ENCODE peak calls at places on chromosome 18, in nine cellular contexts. Z, V, F, W, Q, J, L, N and H are unnamed samples.
A peak's percentile ranks its signal among the peaks of the same experiment; 100 is the strongest.

GRCh38 chr18:47601608-47602272 is 328.7 kb downstream of the SMAD2 start:
- DNase-seq in N (no peak), Z (no peak), W (peak; percentile 36), V (no peak), Q (no peak), J (no peak), F (no peak), L (no peak), H (no peak)

GRCh38 chr18:61448316-61448715 is 115.1 kb downstream of the CDH20 start:
- DNase-seq in J (no peak), N (no peak), F (no peak), Q (no peak), L (no peak), W (no peak), Z (no peak), V (peak; percentile 34), H (no peak)

GRCh38 chr18:68694316-68694715 is 20.6 kb downstream of the TMX3 start:
- DNase-seq in J (no peak), N (no peak), W (no peak), F (no peak), V (no peak), Z (no peak), Q (no peak), L (no peak), H (peak; percentile 54)

GRCh38 chr18:64271264-64271663 is 122.4 kb upstream of the LINC00305 start:
- DNase-seq in W (no peak), L (no peak), V (no peak), N (no peak), Z (no peak), Q (no peak), F (no peak), J (no peak), H (no peak)

GRCh38 chr18:13374468-13375301 is 156.1 kb downstream of the LDLRAD4 start:
- DNase-seq in J (no peak), N (no peak), F (no peak), W (no peak), L (no peak), Q (no peak), V (no peak), Z (no peak), H (no peak)

GRCh38 chr18:78154444-78154843 is 825.2 kb upstream of the SALL3 start:
- DNase-seq in F (no peak), W (no peak), J (no peak), Z (no peak), V (no peak), N (no peak), L (no peak), Q (no peak), H (no peak)

GRCh38 chr18:27954226-27954625 is 222.7 kb downstream of the CDH2 start:
- DNase-seq in Q (no peak), F (no peak), L (peak; percentile 76), Z (peak; percentile 13), W (peak; percentile 22), V (no peak), J (no peak), N (no peak), H (no peak)

GRCh38 chr18:9574473-9575115 is 39.8 kb downstream of the PPP4R1 start:
- DNase-seq in V (no peak), Q (no peak), L (no peak), J (no peak), W (no peak), Z (no peak), N (no peak), F (no peak), H (no peak)

GRCh38 chr18:22166070-22166972 is 3.1 kb upstream of the GATA6 start:
- DNase-seq in W (peak; percentile 57), F (no peak), Z (no peak), J (no peak), Q (no peak), V (no peak), L (no peak), N (peak; percentile 84), H (peak; percentile 90)

GRCh38 chr18:51195086-51195601 is 2.3 kb downstream of the MEX3C start:
- DNase-seq in W (peak; percentile 8), L (peak; percentile 17), F (no peak), Z (no peak), Q (no peak), J (no peak), N (no peak), V (no peak), H (no peak)

GRCh38 chr18:12908706-12909105 is 24.7 kb upstream of the PTPN2 start:
- DNase-seq in Q (no peak), N (no peak), W (no peak), J (no peak), V (no peak), F (no peak), Z (no peak), L (peak; percentile 5), H (no peak)

GRCh38 chr18:10386049-10386448 is 68.4 kb upstream of the APCDD1 start:
- DNase-seq in N (no peak), L (no peak), W (no peak), Z (no peak), V (no peak), J (no peak), Q (no peak), F (no peak), H (no peak)

GRCh38 chr18:36158261-36158867 is 28.7 kb downstream of the ELP2 start:
- DNase-seq in F (no peak), W (no peak), L (peak; percentile 85), V (no peak), J (no peak), Z (no peak), N (no peak), Q (no peak), H (no peak)

GRCh38 chr18:64111950-64112349 is 36.9 kb downstream of the LINC00305 start:
- DNase-seq in L (no peak), Z (no peak), N (no peak), Q (no peak), W (no peak), J (no peak), F (no peak), V (no peak), H (no peak)

GRCh38 chr18:59646946-59647307 is 50.3 kb downstream of the CCBE1 start:
- DNase-seq in F (no peak), W (no peak), J (no peak), L (peak; percentile 72), Q (no peak), N (no peak), Z (no peak), V (no peak), H (no peak)

GRCh38 chr18:59649575-59649974 is 47.6 kb downstream of the CCBE1 start:
- DNase-seq in F (no peak), N (no peak), L (no peak), V (no peak), W (no peak), Z (no peak), Q (no peak), J (no peak), H (no peak)

GRCh38 chr18:59643740-59644139 is 53.5 kb downstream of the CCBE1 start:
- DNase-seq in V (no peak), F (no peak), Z (no peak), Q (no peak), N (no peak), L (no peak), J (no peak), W (no peak), H (no peak)

GRCh38 chr18:59650266-59650820 is 46.9 kb downstream of the CCBE1 start:
- DNase-seq in W (peak; percentile 29), N (no peak), J (no peak), V (no peak), F (no peak), Z (no peak), L (no peak), Q (no peak), H (no peak)

DNA sequence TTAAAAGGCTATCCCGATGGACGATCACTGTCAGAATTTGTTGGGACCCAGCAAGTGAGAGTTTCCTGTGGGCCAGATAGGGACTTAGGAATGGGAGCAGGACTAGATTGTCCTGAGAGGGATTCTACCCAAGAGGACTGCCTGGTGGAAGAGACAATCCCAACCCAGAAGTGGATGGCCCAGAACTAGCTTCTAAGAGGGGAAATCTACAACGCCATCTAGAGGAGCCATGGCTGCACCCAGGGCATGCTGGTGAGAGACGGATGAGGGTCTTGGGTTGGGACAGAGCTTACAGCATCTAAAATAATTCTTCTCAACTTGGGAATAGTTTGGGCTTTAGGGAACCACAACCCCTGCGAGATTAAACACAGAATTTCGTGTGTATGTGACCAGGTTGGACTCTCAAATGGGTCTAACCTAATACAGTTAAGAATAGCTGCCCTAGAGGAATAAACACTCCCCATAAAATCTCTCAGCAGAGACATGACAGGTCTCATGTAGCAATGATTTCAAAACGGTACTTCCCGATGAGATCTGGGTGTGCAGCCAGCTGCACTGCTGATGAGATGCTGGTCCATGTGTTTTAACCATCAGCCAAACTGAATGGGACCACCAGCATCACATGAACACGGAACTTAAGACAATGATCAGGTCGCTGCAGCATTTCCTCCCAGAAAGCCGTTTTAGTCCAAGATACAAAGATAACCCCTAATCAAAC is 50.8 kb downstream of the CCBE1 start:
- DNase-seq in V (no peak), W (no peak), N (no peak), L (peak; percentile 26), Q (no peak), F (no peak), Z (no peak), J (peak; percentile 5), H (no peak)
- H3K27ac ChIP-seq in V (no peak overlapping the region), W (no peak overlapping the region), N (no peak overlapping the region), L (no peak overlapping the region), Q (no peak overlapping the region), F (no peak overlapping the region), Z (no peak overlapping the region), J (no peak overlapping the region), H (no peak overlapping the region)

DNA sequence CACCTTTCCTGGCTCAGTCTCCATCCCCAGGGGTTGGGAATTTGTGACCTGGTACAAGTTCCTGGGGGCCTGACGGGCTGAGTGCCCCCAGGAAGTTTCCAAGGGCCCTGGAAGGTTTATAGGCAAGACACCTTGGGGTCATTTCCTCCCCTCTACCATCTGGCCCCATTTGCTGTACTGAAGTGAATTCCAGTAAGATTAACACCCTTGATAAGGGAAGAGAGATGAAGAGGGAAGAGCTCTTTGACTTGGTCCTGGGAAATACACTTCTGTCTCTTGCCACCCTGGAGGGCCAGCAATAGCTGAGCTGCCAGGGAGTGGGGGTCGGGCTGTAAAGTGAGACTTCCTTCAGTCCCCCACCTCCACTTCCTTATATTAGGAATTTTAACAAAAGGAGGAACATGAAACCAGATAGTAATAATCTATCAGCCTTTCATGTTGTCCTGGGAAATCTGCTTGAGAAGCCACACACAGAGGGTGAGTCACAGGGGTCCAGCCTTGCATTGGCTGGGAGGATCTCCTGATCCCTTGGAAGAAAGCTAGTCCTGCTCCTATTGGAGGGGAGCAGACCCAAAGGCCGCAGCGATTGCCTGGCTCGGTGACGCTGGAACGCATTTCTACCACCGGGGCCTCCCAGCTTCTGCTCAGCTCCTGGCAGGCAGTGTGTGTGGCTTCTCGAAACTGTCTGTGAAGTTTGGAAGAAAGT is 87.4 kb downstream of the ACAA2 start:
- DNase-seq in V (no peak), J (peak; percentile 44), N (no peak), F (peak; percentile 13), L (peak; percentile 95), Q (no peak), W (peak; percentile 83), Z (peak; percentile 9), H (no peak)
- H3K9ac ChIP-seq in V (no peak overlapping the region), J (no peak overlapping the region), N (no peak overlapping the region), F (no peak overlapping the region), L (peak overlapping the region; percentile 57), Q (no peak overlapping the region), W (no peak overlapping the region), Z (peak overlapping the region; percentile 29), H (no peak overlapping the region)

GRCh38 chr18:80119111-80119510 is 10.0 kb downstream of the ADNP2 start:
- DNase-seq in V (no peak), F (no peak), J (no peak), W (peak; percentile 72), N (no peak), Q (no peak), Z (no peak), L (no peak), H (no peak)
- H3K27ac ChIP-seq in V (no peak overlapping the region), F (no peak overlapping the region), J (no peak overlapping the region), W (peak overlapping the region; percentile 96), N (no peak overlapping the region), Q (no peak overlapping the region), Z (no peak overlapping the region), L (no peak overlapping the region), H (no peak overlapping the region)

GRCh38 chr18:49028091-49028490 is 77.3 kb upstream of the SMAD7 start:
- DNase-seq in L (no peak), F (no peak), J (no peak), N (peak; percentile 14), Q (no peak), Z (no peak), W (no peak), V (no peak), H (no peak)
- H3K9ac ChIP-seq in L (no peak overlapping the region), F (no peak overlapping the region), J (no peak overlapping the region), N (no peak overlapping the region), Q (no peak overlapping the region), Z (no peak overlapping the region), W (no peak overlapping the region), V (no peak overlapping the region), H (no peak overlapping the region)